ENCODE peak calls at places on chromosomes 3 and 15, in eight cellular contexts. G is stomach; T is colonic mucosa; U is OCI-LY7; X is CD8-positive, alpha-beta T cell; M is suprapubic skin; D is heart left ventricle; R is dorsolateral prefrontal cortex. J is an unnamed sample.

GRCh38 chr3:27990837-27991236 is 250.6 kb upstream of the CMC1 start:
- DNase-seq in R (no peak), G (no peak), D (no peak), U (no peak), X (no peak), M (no peak), T (no peak), J (no peak)

GRCh38 chr3:183653209-183654064 is 18.0 kb downstream of the KLHL24 start:
- DNase-seq in T (no peak), D (no peak), R (no peak), G (no peak), M (no peak), X (no peak), U (peak; percentile 55), J (no peak)

GRCh38 chr3:16523778-16524177 is 10.3 kb upstream of the RFTN1 start:
- DNase-seq in T (no peak), D (no peak), M (no peak), X (no peak), U (no peak), R (no peak), G (no peak), J (no peak)

GRCh38 chr3:139173372-139174108 is 128.8 kb upstream of the PRR23C start:
- DNase-seq in R (peak; percentile 64), U (no peak), T (peak; percentile 62), G (no peak), D (no peak), X (no peak), M (no peak), J (no peak)

GRCh38 chr3:126551066-126551838 is 7.5 kb downstream of the C3orf22 start:
- DNase-seq in X (no peak), G (peak; percentile 10), R (peak; percentile 22), T (peak; percentile 11), M (peak; percentile 30), U (no peak), D (no peak), J (peak; percentile 52)

GRCh38 chr3:122942937-122943827 is 84.4 kb downstream of the SEMA5B start:
- DNase-seq in X (no peak), D (peak; percentile 78), U (peak; percentile 36), M (no peak), G (peak; percentile 82), R (peak; percentile 62), T (peak; percentile 63), J (no peak)

GRCh38 chr15:32994810-32995424 is 199.6 kb downstream of the FMN1 start:
- DNase-seq in X (no peak), T (no peak), D (no peak), G (no peak), U (peak; percentile 44), R (no peak), M (no peak), J (no peak)

GRCh38 chr3:149581681-149582349 is 76.0 kb downstream of the WWTR1 start:
- DNase-seq in M (no peak), R (no peak), T (no peak), U (no peak), G (no peak), D (peak; percentile 38), X (no peak), J (peak; percentile 79)

GRCh38 chr3:174675426-174675825 is 183.7 kb upstream of the NAALADL2 start:
- DNase-seq in M (no peak), X (no peak), T (no peak), R (no peak), G (no peak), D (no peak), U (no peak), J (no peak)

GRCh38 chr3:180416111-180416541 is 185.8 kb upstream of the TTC14 start:
- DNase-seq in R (no peak), T (no peak), G (no peak), U (no peak), X (no peak), M (no peak), D (no peak), J (no peak)

GRCh38 chr3:139506792-139507191 is 30.5 kb upstream of the RBP2 start:
- DNase-seq in D (no peak), T (no peak), X (no peak), R (peak; percentile 49), M (no peak), U (no peak), G (no peak), J (no peak)

GRCh38 chr15:63611217-63611616 is 14.0 kb downstream of the FBXL22 start:
- DNase-seq in T (no peak), D (no peak), X (no peak), G (no peak), R (peak; percentile 66), M (no peak), U (no peak), J (no peak)

GRCh38 chr15:82556315-82557035 is 16.2 kb upstream of the RPS17 start:
- DNase-seq in G (no peak), U (no peak), M (no peak), X (no peak), T (no peak), D (no peak), R (no peak), J (peak; percentile 29)

GRCh38 chr3:57840445-57840844 is 84.3 kb downstream of the SLMAP start:
- DNase-seq in R (no peak), X (no peak), U (peak; percentile 18), T (no peak), D (no peak), G (no peak), M (no peak), J (no peak)

GRCh38 chr3:58556001-58556400 is 19.0 kb upstream of the ACOX2 start:
- DNase-seq in T (no peak), R (no peak), X (no peak), U (no peak), M (no peak), G (no peak), D (no peak), J (no peak)

GRCh38 chr3:50126287-50127211 is 28.6 kb upstream of the SEMA3F start:
- DNase-seq in T (no peak), R (no peak), D (no peak), X (no peak), M (no peak), U (no peak), G (peak; percentile 65), J (no peak)

GRCh38 chr3:169911272-169911671 is at the start of gene SAMD7:
- DNase-seq in X (no peak), M (no peak), T (no peak), D (no peak), G (no peak), R (no peak), U (no peak), J (no peak)

GRCh38 chr15:90028376-90028775 is 27.3 kb downstream of the ZNF710 start:
- DNase-seq in R (no peak), D (no peak), T (no peak), X (no peak), U (no peak), G (no peak), M (peak; percentile 0), J (peak; percentile 17)

GRCh38 chr15:90031231-90031791 is 30.2 kb downstream of the ZNF710 start:
- DNase-seq in R (no peak), X (no peak), D (no peak), M (peak; percentile 17), U (peak; percentile 57), G (no peak), T (no peak), J (peak; percentile 54)

GRCh38 chr15:90030376-90030775 is 29.3 kb downstream of the ZNF710 start:
- DNase-seq in T (no peak), X (no peak), M (peak; percentile 59), G (peak; percentile 49), U (no peak), D (no peak), R (no peak), J (peak; percentile 40)

GRCh38 chr15:90025461-90026033 is 24.4 kb downstream of the ZNF710 start:
- DNase-seq in R (no peak), U (no peak), T (no peak), X (no peak), M (no peak), D (no peak), G (no peak), J (no peak)

GRCh38 chr15:90029024-90029423 is 27.9 kb downstream of the ZNF710 start:
- DNase-seq in T (peak; percentile 87), G (peak; percentile 65), R (no peak), M (no peak), D (no peak), U (no peak), X (no peak), J (peak; percentile 33)
- H3K27ac ChIP-seq in T (peak overlapping the region; percentile 86), G (peak overlapping the region; percentile 62), R (no peak overlapping the region), M (no peak overlapping the region), D (no peak overlapping the region), U (no peak overlapping the region), X (no peak overlapping the region), J (no peak overlapping the region)

GRCh38 chr3:104933981-104934380 is 432.7 kb upstream of the ALCAM start:
- DNase-seq in U (no peak), X (no peak), D (no peak), G (no peak), T (no peak), M (no peak), R (no peak), J (no peak)
- TF ChIP-seq CTCF in U (no peak), X (no peak), D (no peak), G (no peak), T (no peak), M (no peak), R (no peak), J (no peak)

GRCh38 chr3:14689247-14689980 is 14.5 kb downstream of the C3orf20 start:
- DNase-seq in R (no peak), X (no peak), M (no peak), T (no peak), D (no peak), G (no peak), U (peak; percentile 27), J (no peak)
- H3K4me3 ChIP-seq in R (no peak overlapping the region), X (no peak overlapping the region), M (no peak overlapping the region), T (no peak overlapping the region), D (no peak overlapping the region), G (no peak overlapping the region), U (peak overlapping the region; percentile 55), J (no peak overlapping the region)

GRCh38 chr15:74231475-74231874 is 4.7 kb upstream of the CCDC33 start:
- DNase-seq in X (no peak), T (no peak), D (no peak), R (no peak), G (no peak), U (no peak), M (no peak), J (no peak)

GRCh38 chr15:74226761-74227540 is 9.2 kb upstream of the CCDC33 start:
- DNase-seq in R (no peak), U (no peak), G (no peak), M (no peak), D (no peak), T (no peak), X (no peak), J (no peak)

GRCh38 chr15:74227968-74228722 is 8.0 kb upstream of the CCDC33 start:
- DNase-seq in M (no peak), R (no peak), X (no peak), U (no peak), D (peak; percentile 49), G (peak; percentile 45), T (peak; percentile 57), J (no peak)

GRCh38 chr15:74229686-74230085 is 6.4 kb upstream of the CCDC33 start:
- DNase-seq in R (no peak), G (no peak), M (no peak), X (no peak), D (no peak), U (no peak), T (no peak), J (no peak)

DNA sequence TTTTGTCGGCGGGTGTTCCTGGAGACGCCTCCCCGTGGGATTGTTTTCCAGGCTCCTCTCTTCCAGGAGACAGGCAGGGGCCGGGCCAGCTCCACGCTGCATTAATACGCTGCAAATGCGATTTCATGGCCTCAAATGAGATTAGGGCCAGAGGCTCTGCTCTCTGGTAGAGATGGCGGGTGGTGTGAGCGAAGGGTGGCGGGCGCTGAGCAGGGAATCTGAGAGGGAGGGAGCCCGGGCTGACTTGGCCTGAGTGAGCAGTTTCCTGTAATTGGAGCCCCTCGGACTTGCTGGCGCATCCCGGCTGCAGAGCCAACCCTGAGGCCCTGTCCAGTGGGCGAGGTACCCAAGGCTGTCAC is 7.4 kb upstream of the CCDC33 start:
- DNase-seq in G (no peak), R (no peak), T (no peak), U (no peak), D (peak; percentile 16), M (no peak), X (no peak), J (no peak)
- H3K27ac ChIP-seq in G (no peak overlapping the region), R (no peak overlapping the region), T (no peak overlapping the region), U (no peak overlapping the region), D (no peak overlapping the region), M (no peak overlapping the region), X (no peak overlapping the region), J (no peak overlapping the region)